ENCODE peak calls at places on chromosome 13, in ten cellular contexts. O is astrocyte of the spinal cord; F is fibroblast of pulmonary artery; D is C1 segment of cervical spinal cord; X is occipital lobe; J is RKO; H is SW 1271; S is CD4-positive, alpha-beta memory T cell; I is Peyer's patch; N is epithelial cell of esophagus. G is an unnamed sample.

GRCh38 chr13:42548731-42549554 is 25.0 kb upstream of the TNFSF11 start:
- DNase-seq in J (no peak), I (peak), O (peak), S (no peak), N (no peak), H (no peak), F (peak), X (no peak), D (no peak), G (no peak)

GRCh38 chr13:109088528-109088927 is 459.1 kb downstream of the MYO16 start:
- DNase-seq in J (no peak), I (no peak), D (no peak), F (no peak), O (no peak), N (no peak), X (no peak), H (no peak), S (no peak), G (no peak)

GRCh38 chr13:39822437-39822836 is 167.0 kb downstream of the COG6 start:
- DNase-seq in D (no peak), J (no peak), N (peak), F (no peak), X (no peak), O (no peak), S (no peak), I (no peak), H (no peak), G (no peak)

GRCh38 chr13:98447881-98448641 is 128.8 kb downstream of the STK24 start:
- DNase-seq in I (no peak), S (no peak), X (no peak), O (peak), F (no peak), N (peak), D (no peak), J (no peak), H (peak), G (no peak)

GRCh38 chr13:107964356-107964755 is 251.0 kb downstream of the LIG4 start:
- DNase-seq in I (no peak), F (peak), N (no peak), O (no peak), X (no peak), S (no peak), J (no peak), D (no peak), H (no peak), G (peak)

GRCh38 chr13:22082437-22083100 is 411.7 kb downstream of the FGF9 start:
- DNase-seq in X (no peak), J (no peak), F (no peak), H (no peak), N (no peak), D (no peak), O (no peak), S (peak), I (no peak), G (no peak)

GRCh38 chr13:97310809-97311436 is 88.8 kb downstream of the MBNL2 start:
- DNase-seq in S (no peak), X (no peak), N (no peak), I (no peak), H (no peak), D (no peak), O (no peak), F (no peak), J (no peak), G (no peak)

GRCh38 chr13:25422153-25422552 is 50.4 kb downstream of the ATP8A2 start:
- DNase-seq in I (no peak), F (no peak), H (no peak), N (no peak), X (no peak), S (no peak), D (no peak), J (no peak), O (no peak), G (no peak)

GRCh38 chr13:112247471-112248405 is 128.4 kb upstream of the SPACA7 start:
- DNase-seq in O (no peak), N (no peak), I (no peak), X (no peak), S (no peak), D (no peak), J (no peak), H (no peak), F (no peak), G (no peak)

GRCh38 chr13:112245959-112246358 is 130.2 kb upstream of the SPACA7 start:
- DNase-seq in D (no peak), F (no peak), O (no peak), S (no peak), N (no peak), J (no peak), H (no peak), I (no peak), X (no peak), G (no peak)

GRCh38 chr13:23506821-23507210 is 63.4 kb upstream of the TNFRSF19 start:
- DNase-seq in N (no peak), J (no peak), O (peak), S (no peak), H (no peak), X (no peak), F (peak), D (no peak), I (no peak), G (no peak)

GRCh38 chr13:110418944-110419343 is 111.9 kb downstream of the COL4A2 start:
- DNase-seq in F (no peak), I (no peak), X (no peak), J (no peak), H (no peak), N (no peak), D (no peak), O (no peak), S (no peak), G (no peak)

GRCh38 chr13:41065098-41065497 is 3.8 kb downstream of the WBP4 start:
- DNase-seq in D (no peak), O (peak), S (no peak), F (peak), H (no peak), I (no peak), X (no peak), N (no peak), J (no peak), G (no peak)

GRCh38 chr13:109100705-109101104 is 471.3 kb downstream of the MYO16 start:
- DNase-seq in O (no peak), H (no peak), J (no peak), I (no peak), D (no peak), F (no peak), X (peak), S (no peak), N (peak), G (no peak)

GRCh38 chr13:46032341-46032740 is 20.2 kb downstream of the ZC3H13 start:
- DNase-seq in H (no peak), N (no peak), J (no peak), I (no peak), O (no peak), X (no peak), D (no peak), S (no peak), F (peak), G (no peak)

GRCh38 chr13:44231786-44232516 is 141.7 kb upstream of the SERP2 start:
- DNase-seq in I (peak), J (peak), N (peak), F (peak), H (peak), O (peak), X (no peak), S (no peak), D (no peak), G (no peak)

GRCh38 chr13:60627071-60627686 is 230.2 kb downstream of the TDRD3 start:
- DNase-seq in J (peak), S (no peak), X (no peak), H (peak), I (no peak), D (no peak), N (peak), F (peak), O (peak), G (no peak)

GRCh38 chr13:111115841-111116500 is 861 bp downstream of the ARHGEF7 start:
- DNase-seq in D (no peak), S (no peak), I (no peak), H (no peak), O (peak), N (no peak), J (no peak), X (no peak), F (peak), G (no peak)

GRCh38 chr13:36297259-36297599 is 385 bp downstream of the CCDC169 start:
- DNase-seq in H (peak), X (no peak), S (no peak), I (no peak), D (no peak), F (peak), O (peak), N (peak), J (no peak), G (peak)

GRCh38 chr13:19927117-19927734 is 31.3 kb upstream of the ZMYM2 start:
- DNase-seq in H (peak), X (no peak), F (peak), J (peak), N (peak), I (no peak), O (peak), D (no peak), S (peak), G (peak)

GRCh38 chr13:48120246-48120645 is 25.3 kb upstream of the MED4 start:
- DNase-seq in S (no peak), O (no peak), X (no peak), N (no peak), I (no peak), D (no peak), F (no peak), H (no peak), J (no peak), G (no peak)

GRCh38 chr13:96089749-96090239 is at the start of gene HS6ST3:
- DNase-seq in H (peak), N (peak), X (peak), I (no peak), J (no peak), S (no peak), O (peak), D (no peak), F (no peak), G (no peak)